ENCODE peak calls at places on chromosome 5, in seven cellular contexts. G is DND-41, E is GM10248, D is cardiac muscle cell, J is left ventricle myocardium inferior, N is AG09319, O is lower leg skin. B is an unnamed sample.

GRCh38 chr5:64144429-64145215 is 21.0 kb upstream of the RNF180 start:
- DNase-seq in O (no peak), G (no peak), N (no peak), J (no peak), E (no peak), D (peak; percentile 25), B (no peak)

GRCh38 chr5:141326088-141326854 is 4.0 kb upstream of the PCDHGA1 start:
- DNase-seq in J (peak; percentile 74), G (no peak), E (peak; percentile 62), O (peak; percentile 30), N (peak; percentile 37), D (peak; percentile 65), B (no peak)

GRCh38 chr5:1554410-1554967 is 30.7 kb upstream of the LPCAT1 start:
- DNase-seq in J (no peak), O (no peak), N (no peak), D (no peak), E (peak; percentile 17), G (no peak), B (no peak)

GRCh38 chr5:65769539-65769938 is 47.5 kb downstream of the NLN start:
- DNase-seq in E (no peak), J (no peak), N (peak; percentile 73), G (no peak), D (peak; percentile 37), O (no peak), B (no peak)

GRCh38 chr5:159759791-159760300 is 156.4 kb upstream of the ADRA1B start:
- DNase-seq in O (no peak), N (no peak), G (no peak), E (no peak), D (no peak), J (no peak), B (no peak)

GRCh38 chr5:158373623-158374375 is 514.9 kb upstream of the CLINT1 start:
- DNase-seq in J (no peak), E (no peak), N (no peak), G (no peak), D (no peak), O (no peak), B (no peak)

GRCh38 chr5:55902696-55903095 is 51.5 kb downstream of the IL31RA start:
- DNase-seq in O (no peak), E (no peak), G (no peak), J (no peak), D (no peak), N (no peak), B (no peak)

GRCh38 chr5:56183507-56183906 is 49.6 kb downstream of the ANKRD55 start:
- DNase-seq in D (peak; percentile 75), O (no peak), G (no peak), N (peak; percentile 59), J (no peak), E (no peak), B (no peak)

GRCh38 chr5:119370521-119370920 is 14.7 kb downstream of the TNFAIP8 start:
- DNase-seq in D (no peak), G (no peak), N (no peak), E (no peak), O (no peak), J (no peak), B (no peak)

GRCh38 chr5:121795511-121795910 is 56.2 kb upstream of the FTMT start:
- DNase-seq in D (no peak), J (no peak), O (no peak), G (no peak), N (no peak), E (no peak), B (no peak)
- TF ChIP-seq CTCF in D (no peak), J (no peak), O (no peak), G (no peak), N (no peak), E (no peak), B (no peak)

DNA sequence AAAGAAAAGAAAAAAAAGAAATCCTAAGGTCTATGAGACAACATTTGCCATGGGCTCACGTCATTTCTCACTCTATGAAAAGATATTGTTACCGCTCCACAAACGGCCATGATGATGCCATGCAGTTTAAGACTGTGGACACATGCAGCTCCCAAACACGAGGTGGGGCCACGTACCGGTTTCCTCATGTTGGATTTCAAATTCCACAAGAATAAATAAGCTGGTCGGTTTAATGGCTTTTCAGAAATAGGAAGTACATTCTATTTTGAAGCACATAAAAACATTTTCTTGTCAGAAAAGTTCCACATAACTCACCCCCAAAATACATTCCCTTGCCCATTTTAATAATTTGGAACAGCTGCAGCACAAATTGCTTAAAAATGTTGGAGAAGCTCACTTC is 130.6 kb downstream of the MYO10 start:
- DNase-seq in J (no peak), N (peak; percentile 60), O (peak; percentile 48), E (no peak), G (no peak), D (no peak), B (no peak)
- TF ChIP-seq CTCF in J (no peak), N (peak; percentile 56), O (no peak), E (no peak), G (no peak), D (no peak), B (no peak)

DNA sequence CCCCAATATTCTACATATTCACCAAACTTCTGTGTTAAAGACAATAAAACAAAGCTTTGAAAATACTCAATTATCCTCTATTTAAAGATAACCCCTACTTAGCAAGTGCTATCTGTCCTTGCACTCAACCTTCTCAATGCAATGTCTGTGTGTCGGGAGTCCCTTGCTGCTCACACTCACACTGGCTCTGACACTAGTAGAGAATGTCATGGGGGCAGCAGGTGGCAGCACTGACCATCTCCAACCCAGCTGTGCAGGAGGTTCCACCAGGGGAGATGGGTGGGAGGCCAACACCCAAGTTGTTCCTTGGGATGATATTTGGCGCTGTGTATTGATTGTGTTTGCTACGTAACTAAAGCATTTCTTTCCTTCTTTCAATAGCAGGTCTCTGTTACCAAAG is 59.4 kb upstream of the SIMC1 start:
- DNase-seq in D (no peak), J (no peak), G (no peak), E (no peak), N (no peak), O (no peak), B (no peak)
- TF ChIP-seq CTCF in D (no peak), J (no peak), G (peak; percentile 27), E (no peak), N (no peak), O (no peak), B (no peak)

DNA sequence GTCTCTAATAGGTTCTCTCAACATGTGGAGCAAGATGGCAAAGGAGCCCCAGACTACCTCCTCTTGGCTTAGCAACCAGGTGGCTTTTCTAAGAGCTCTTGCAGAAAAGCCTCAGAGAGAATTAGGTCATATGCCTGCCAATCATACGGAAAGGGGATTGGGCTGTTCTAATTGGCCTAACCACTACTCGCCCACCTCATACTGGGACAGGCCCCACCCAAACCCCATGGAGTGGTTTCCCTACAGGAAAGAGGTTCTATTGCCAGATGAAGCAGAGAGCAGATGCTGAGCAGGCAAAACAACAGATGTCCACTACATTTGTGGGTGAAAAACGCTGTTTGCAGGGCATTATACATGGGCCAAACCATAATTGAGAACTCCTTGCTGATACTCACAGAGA is 29.0 kb downstream of the ABLIM3 start:
- DNase-seq in J (no peak), G (no peak), N (no peak), E (no peak), O (no peak), D (peak; percentile 19), B (no peak)
- TF ChIP-seq CTCF in J (no peak), G (no peak), N (no peak), E (no peak), O (no peak), D (no peak), B (no peak)

GRCh38 chr5:169474226-169474625 is 109.3 kb upstream of the SPDL1 start:
- DNase-seq in D (peak; percentile 6), O (no peak), N (no peak), E (no peak), J (no peak), G (no peak), B (no peak)
- TF ChIP-seq CTCF in D (no peak), O (no peak), N (no peak), E (no peak), J (no peak), G (no peak), B (no peak)

GRCh38 chr5:149831492-149831891 is 101.4 kb downstream of the PPARGC1B start:
- DNase-seq in J (no peak), E (peak; percentile 85), D (no peak), N (no peak), O (no peak), G (no peak), B (no peak)
- TF ChIP-seq CTCF in J (no peak), E (no peak), D (no peak), N (no peak), O (no peak), G (no peak), B (no peak)

DNA sequence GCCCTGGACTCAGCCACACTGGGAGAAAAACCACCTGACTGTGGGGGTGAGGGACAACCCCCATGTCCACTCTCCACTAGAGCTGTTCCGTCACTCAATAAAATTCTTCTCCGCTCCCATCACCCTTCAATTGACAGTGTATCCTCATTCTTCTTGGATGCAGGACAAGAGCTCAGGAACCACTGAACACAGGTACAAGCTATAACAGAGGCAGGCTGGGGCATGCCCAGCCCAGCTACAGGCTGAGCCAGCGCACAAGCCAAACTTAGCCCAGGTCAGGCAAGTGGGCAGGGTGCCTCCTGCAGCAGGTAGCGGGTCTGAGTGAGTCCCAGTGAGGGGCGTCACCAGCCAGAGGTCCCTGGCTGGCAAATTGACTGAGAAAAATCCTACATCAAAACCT is 183.4 kb downstream of the HINT1 start:
- DNase-seq in N (no peak), D (no peak), G (no peak), J (no peak), E (no peak), O (no peak), B (no peak)
- TF ChIP-seq CTCF in N (no peak), D (no peak), G (no peak), J (no peak), E (no peak), O (no peak), B (no peak)

GRCh38 chr5:43190755-43191603 is 1.0 kb upstream of the NIM1K start:
- DNase-seq in N (no peak), E (no peak), D (peak; percentile 60), G (no peak), J (no peak), O (no peak), B (no peak)

GRCh38 chr5:43192558-43193170 is 639 bp downstream of the NIM1K start:
- DNase-seq in G (no peak), E (peak; percentile 34), O (no peak), D (peak; percentile 35), J (no peak), N (no peak), B (no peak)

GRCh38 chr5:43193171-43193951 is 1.3 kb downstream of the NIM1K start:
- DNase-seq in J (no peak), D (peak; percentile 92), N (peak; percentile 75), G (no peak), O (no peak), E (peak; percentile 75), B (no peak)

GRCh38 chr5:43193952-43194321 is 1.9 kb downstream of the NIM1K start:
- DNase-seq in J (no peak), E (no peak), O (no peak), G (no peak), N (no peak), D (no peak), B (no peak)

GRCh38 chr5:43191740-43192557 is at the start of gene NIM1K:
- DNase-seq in N (no peak), D (peak; percentile 60), O (peak; percentile 35), J (peak; percentile 68), G (no peak), E (peak; percentile 82), B (no peak)
- TF ChIP-seq CTCF in N (no peak), D (no peak), O (no peak), J (no peak), G (no peak), E (no peak), B (no peak)